ENCODE peak calls at places on chromosomes 6 and 20, in four cellular contexts. One of them, this sample, is unnamed.

GRCh38 chr6:16146527-16146955 is 17.7 kb downstream of the MYLIP start:
- DNase-seq in AG10803: peak
- DNase-seq in CD8-positive, alpha-beta T cell: no peak
- DNase-seq in retinal pigment epithelial cell: no peak
- DNase-seq in this sample: no peak

GRCh38 chr20:14214046-14214445 is 123.4 kb downstream of the FLRT3 start:
- DNase-seq in AG10803: no peak
- DNase-seq in CD8-positive, alpha-beta T cell: no peak
- DNase-seq in retinal pigment epithelial cell: no peak
- DNase-seq in this sample: peak

GRCh38 chr6:52074155-52074554 is 13.3 kb downstream of the PKHD1 start:
- DNase-seq in AG10803: no peak
- DNase-seq in CD8-positive, alpha-beta T cell: no peak
- DNase-seq in retinal pigment epithelial cell: no peak
- DNase-seq in this sample: no peak

GRCh38 chr6:111642463-111643158 is 36.9 kb upstream of the TRAF3IP2 start:
- DNase-seq in AG10803: peak
- DNase-seq in CD8-positive, alpha-beta T cell: no peak
- DNase-seq in retinal pigment epithelial cell: no peak
- DNase-seq in this sample: peak

GRCh38 chr6:156698239-156699016 is 78.8 kb upstream of the ARID1B start:
- DNase-seq in AG10803: no peak
- DNase-seq in CD8-positive, alpha-beta T cell: no peak
- DNase-seq in retinal pigment epithelial cell: no peak
- DNase-seq in this sample: no peak

GRCh38 chr6:16488813-16489212 is 250.4 kb downstream of the GMPR start:
- DNase-seq in AG10803: no peak
- DNase-seq in CD8-positive, alpha-beta T cell: no peak
- DNase-seq in retinal pigment epithelial cell: no peak
- DNase-seq in this sample: no peak

GRCh38 chr20:43536817-43537440 is 21.9 kb upstream of the SGK2 start:
- DNase-seq in AG10803: peak
- DNase-seq in CD8-positive, alpha-beta T cell: no peak
- DNase-seq in retinal pigment epithelial cell: no peak
- DNase-seq in this sample: no peak

GRCh38 chr6:3900744-3901351 is 51.7 kb downstream of the FAM50B start:
- DNase-seq in AG10803: no peak
- DNase-seq in CD8-positive, alpha-beta T cell: no peak
- DNase-seq in retinal pigment epithelial cell: no peak
- DNase-seq in this sample: no peak

GRCh38 chr6:111580826-111581505 is 24.7 kb downstream of the TRAF3IP2 start:
- DNase-seq in AG10803: peak
- DNase-seq in CD8-positive, alpha-beta T cell: no peak
- DNase-seq in retinal pigment epithelial cell: no peak
- DNase-seq in this sample: peak

GRCh38 chr6:108686896-108687295 is 126.2 kb downstream of the FOXO3 start:
- DNase-seq in AG10803: no peak
- DNase-seq in CD8-positive, alpha-beta T cell: no peak
- DNase-seq in retinal pigment epithelial cell: no peak
- DNase-seq in this sample: no peak

GRCh38 chr20:62330576-62331317 is 27.9 kb downstream of the ADRM1 start:
- DNase-seq in AG10803: no peak
- DNase-seq in CD8-positive, alpha-beta T cell: no peak
- DNase-seq in retinal pigment epithelial cell: no peak
- DNase-seq in this sample: no peak

GRCh38 chr20:56247954-56248782 is at the start of gene MC3R:
- DNase-seq in AG10803: peak
- DNase-seq in CD8-positive, alpha-beta T cell: peak
- DNase-seq in retinal pigment epithelial cell: no peak
- DNase-seq in this sample: peak

GRCh38 chr6:10424005-10424404 is 9.1 kb upstream of the TFAP2A start:
- DNase-seq in AG10803: no peak
- DNase-seq in CD8-positive, alpha-beta T cell: no peak
- DNase-seq in retinal pigment epithelial cell: no peak
- DNase-seq in this sample: no peak

GRCh38 chr6:10426781-10427279 is 12.0 kb upstream of the TFAP2A start:
- DNase-seq in AG10803: no peak
- DNase-seq in CD8-positive, alpha-beta T cell: no peak
- DNase-seq in retinal pigment epithelial cell: no peak
- DNase-seq in this sample: no peak

GRCh38 chr6:10429638-10430427 is 15.0 kb upstream of the TFAP2A start:
- DNase-seq in AG10803: peak
- DNase-seq in CD8-positive, alpha-beta T cell: no peak
- DNase-seq in retinal pigment epithelial cell: no peak
- DNase-seq in this sample: peak

GRCh38 chr6:10425177-10425972 is 10.5 kb upstream of the TFAP2A start:
- DNase-seq in AG10803: no peak
- DNase-seq in CD8-positive, alpha-beta T cell: no peak
- DNase-seq in retinal pigment epithelial cell: no peak
- DNase-seq in this sample: no peak

DNA sequence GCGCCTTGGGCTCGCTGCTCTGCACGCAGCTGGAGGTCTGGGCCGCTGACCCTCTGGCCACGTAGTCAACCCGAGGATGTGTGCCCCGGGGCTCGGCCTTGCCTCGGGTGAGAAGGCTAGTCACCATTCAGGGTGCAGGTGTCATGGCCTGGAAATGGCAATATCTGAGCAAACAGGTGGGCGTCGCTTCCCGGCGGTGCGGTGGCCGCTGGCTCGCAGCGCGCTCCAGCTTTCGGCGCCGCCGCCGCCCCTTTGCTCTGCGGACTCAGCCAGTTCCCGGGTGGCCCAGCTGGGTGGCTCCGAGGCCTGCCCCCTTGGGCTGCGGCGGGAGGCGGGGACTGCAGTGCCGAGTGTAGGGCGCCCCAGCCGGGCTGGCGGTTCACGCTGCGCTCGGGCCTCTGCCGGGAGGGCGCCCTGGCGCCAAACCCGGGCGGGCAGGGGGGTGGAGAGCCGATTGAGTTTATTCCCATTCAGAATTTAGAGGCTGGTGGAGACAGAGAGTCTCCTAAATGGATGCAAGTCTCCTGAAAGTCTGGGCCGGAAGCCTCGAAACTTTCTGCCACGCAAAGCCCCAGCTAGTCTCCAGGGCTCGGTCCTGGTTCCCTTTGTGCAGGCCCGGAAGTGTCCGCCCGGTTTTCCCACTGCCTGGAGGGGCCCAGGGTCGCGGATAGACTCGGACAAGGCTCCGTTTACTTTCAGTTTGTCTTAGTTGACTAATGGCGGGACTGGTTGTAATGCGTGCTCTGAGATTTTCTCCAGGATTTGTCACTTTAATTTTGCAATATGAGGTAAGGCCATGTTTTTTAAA is 11.3 kb upstream of the TFAP2A start:
- DNase-seq in AG10803: peak
- DNase-seq in CD8-positive, alpha-beta T cell: no peak
- DNase-seq in retinal pigment epithelial cell: no peak
- DNase-seq in this sample: no peak
- H3K4me3 ChIP-seq in AG10803: peak
- H3K4me3 ChIP-seq in CD8-positive, alpha-beta T cell: peak
- H3K4me3 ChIP-seq in retinal pigment epithelial cell: peak
- H3K4me3 ChIP-seq in this sample: peak

GRCh38 chr20:35018578-35019371 is 63.1 kb downstream of the MYH7B start:
- DNase-seq in AG10803: peak
- DNase-seq in CD8-positive, alpha-beta T cell: no peak
- DNase-seq in retinal pigment epithelial cell: no peak
- DNase-seq in this sample: no peak
- H3K4me3 ChIP-seq in AG10803: no peak
- H3K4me3 ChIP-seq in CD8-positive, alpha-beta T cell: no peak
- H3K4me3 ChIP-seq in retinal pigment epithelial cell: no peak
- H3K4me3 ChIP-seq in this sample: no peak

GRCh38 chr20:64056639-64056888 is 6.4 kb upstream of the TCEA2 start:
- DNase-seq in AG10803: no peak
- DNase-seq in CD8-positive, alpha-beta T cell: no peak
- DNase-seq in retinal pigment epithelial cell: no peak
- DNase-seq in this sample: no peak
- H3K4me3 ChIP-seq in AG10803: no peak
- H3K4me3 ChIP-seq in CD8-positive, alpha-beta T cell: no peak
- H3K4me3 ChIP-seq in retinal pigment epithelial cell: no peak
- H3K4me3 ChIP-seq in this sample: no peak

GRCh38 chr6:132725947-132726607 is 12.2 kb upstream of the VNN1 start:
- DNase-seq in AG10803: no peak
- DNase-seq in CD8-positive, alpha-beta T cell: no peak
- DNase-seq in retinal pigment epithelial cell: no peak
- DNase-seq in this sample: no peak
- H3K4me3 ChIP-seq in AG10803: no peak
- H3K4me3 ChIP-seq in CD8-positive, alpha-beta T cell: no peak
- H3K4me3 ChIP-seq in retinal pigment epithelial cell: no peak
- H3K4me3 ChIP-seq in this sample: no peak

DNA sequence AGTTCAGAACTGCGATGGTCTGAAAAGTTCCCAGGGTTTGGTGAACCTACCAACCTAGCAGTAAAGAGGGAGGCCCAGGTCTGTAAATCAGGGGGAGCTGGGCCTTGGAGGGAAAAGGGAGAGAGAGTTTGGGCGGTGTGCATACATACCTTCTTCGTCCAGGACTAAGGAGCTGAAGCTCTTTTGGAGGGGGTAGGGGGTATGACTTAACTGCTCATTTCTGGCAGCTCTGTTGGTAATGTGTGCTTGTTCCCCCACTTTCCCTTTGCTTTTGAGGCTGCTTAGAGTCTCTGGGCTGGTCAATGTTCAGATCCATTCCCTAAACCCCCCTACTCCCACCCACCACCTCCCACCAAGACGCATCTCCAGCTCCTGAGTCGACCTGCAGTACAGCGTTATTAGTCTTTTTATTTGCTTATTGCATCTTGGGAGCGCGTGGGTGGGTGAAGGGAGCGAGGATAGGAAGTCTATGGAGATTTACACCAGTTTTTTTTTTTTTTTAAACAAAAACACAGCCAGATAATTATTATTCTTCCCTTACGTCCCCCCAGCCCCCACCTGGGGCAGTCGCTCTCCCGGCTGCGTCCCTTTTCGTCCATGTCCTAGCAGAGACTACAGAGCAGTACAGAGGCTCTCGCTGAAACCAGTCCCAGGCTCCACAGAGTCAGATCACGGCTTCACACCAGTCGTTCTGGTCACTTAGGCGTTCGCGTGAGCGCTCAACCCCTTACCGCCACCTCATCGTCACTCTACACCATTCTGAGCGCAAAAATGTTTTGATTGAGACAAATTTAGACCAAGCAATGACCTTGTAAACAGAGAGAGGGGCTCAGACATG is 894 bp upstream of the PRRT1 start:
- DNase-seq in AG10803: peak
- DNase-seq in CD8-positive, alpha-beta T cell: no peak
- DNase-seq in retinal pigment epithelial cell: no peak
- DNase-seq in this sample: peak
- H3K4me3 ChIP-seq in AG10803: peak
- H3K4me3 ChIP-seq in CD8-positive, alpha-beta T cell: peak
- H3K4me3 ChIP-seq in retinal pigment epithelial cell: peak
- H3K4me3 ChIP-seq in this sample: peak

GRCh38 chr6:33250731-33251130 is 20.9 kb downstream of the VPS52 start:
- DNase-seq in AG10803: no peak
- DNase-seq in CD8-positive, alpha-beta T cell: no peak
- DNase-seq in retinal pigment epithelial cell: no peak
- DNase-seq in this sample: no peak
- H3K4me3 ChIP-seq in AG10803: peak
- H3K4me3 ChIP-seq in CD8-positive, alpha-beta T cell: no peak
- H3K4me3 ChIP-seq in retinal pigment epithelial cell: no peak
- H3K4me3 ChIP-seq in this sample: no peak

DNA sequence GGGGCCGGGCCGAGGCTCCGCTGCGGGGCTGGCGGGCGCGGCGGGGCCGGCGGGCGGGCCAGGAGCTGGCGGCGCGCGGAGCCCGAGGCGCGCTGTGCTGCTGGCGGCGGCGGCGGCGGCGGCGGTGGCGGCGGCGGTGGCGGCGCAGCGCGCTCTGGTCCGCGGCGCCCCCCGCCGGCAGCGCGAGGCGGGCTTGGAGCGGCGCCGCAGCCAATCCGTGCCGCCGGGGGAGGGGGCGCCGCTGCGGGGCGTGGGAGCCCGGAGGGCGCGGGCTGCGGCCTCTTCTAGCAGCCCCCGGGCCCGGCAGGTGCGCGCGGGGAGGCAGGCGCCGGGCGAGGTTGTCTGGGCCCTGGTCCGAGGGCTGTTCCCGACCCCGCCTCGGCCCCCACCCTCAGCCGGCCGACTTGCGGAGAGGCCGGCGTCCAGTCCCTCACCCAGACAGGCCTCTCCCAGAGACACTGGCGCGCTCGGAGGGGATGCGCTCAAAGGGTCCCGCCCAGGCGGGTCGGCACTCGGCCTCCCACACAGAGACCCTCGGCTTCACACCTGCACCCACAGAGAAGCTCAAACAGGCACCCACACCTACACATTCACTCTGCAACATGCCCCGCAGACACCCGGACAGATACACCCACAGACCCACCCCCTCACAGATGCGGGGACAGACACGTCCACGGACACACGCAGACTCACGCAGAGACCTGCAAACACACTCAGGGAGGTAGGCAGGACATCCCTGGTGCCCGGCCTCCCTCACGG is at the start of gene RIMS4:
- DNase-seq in AG10803: no peak
- DNase-seq in CD8-positive, alpha-beta T cell: no peak
- DNase-seq in retinal pigment epithelial cell: no peak
- DNase-seq in this sample: no peak
- H3K4me3 ChIP-seq in AG10803: no peak
- H3K4me3 ChIP-seq in CD8-positive, alpha-beta T cell: no peak
- H3K4me3 ChIP-seq in retinal pigment epithelial cell: no peak
- H3K4me3 ChIP-seq in this sample: no peak

GRCh38 chr6:160347259-160348208 is 644 bp upstream of the SLC22A3 start:
- DNase-seq in AG10803: no peak
- DNase-seq in CD8-positive, alpha-beta T cell: no peak
- DNase-seq in retinal pigment epithelial cell: no peak
- DNase-seq in this sample: no peak

GRCh38 chr6:160344281-160344680 is 3.9 kb upstream of the SLC22A3 start:
- DNase-seq in AG10803: no peak
- DNase-seq in CD8-positive, alpha-beta T cell: no peak
- DNase-seq in retinal pigment epithelial cell: no peak
- DNase-seq in this sample: no peak

GRCh38 chr6:160349837-160350236 is 1.7 kb downstream of the SLC22A3 start:
- DNase-seq in AG10803: no peak
- DNase-seq in CD8-positive, alpha-beta T cell: no peak
- DNase-seq in retinal pigment epithelial cell: no peak
- DNase-seq in this sample: no peak

GRCh38 chr6:160348209-160348551 is at the start of gene SLC22A3:
- DNase-seq in AG10803: no peak
- DNase-seq in CD8-positive, alpha-beta T cell: no peak
- DNase-seq in retinal pigment epithelial cell: no peak
- DNase-seq in this sample: no peak

DNA sequence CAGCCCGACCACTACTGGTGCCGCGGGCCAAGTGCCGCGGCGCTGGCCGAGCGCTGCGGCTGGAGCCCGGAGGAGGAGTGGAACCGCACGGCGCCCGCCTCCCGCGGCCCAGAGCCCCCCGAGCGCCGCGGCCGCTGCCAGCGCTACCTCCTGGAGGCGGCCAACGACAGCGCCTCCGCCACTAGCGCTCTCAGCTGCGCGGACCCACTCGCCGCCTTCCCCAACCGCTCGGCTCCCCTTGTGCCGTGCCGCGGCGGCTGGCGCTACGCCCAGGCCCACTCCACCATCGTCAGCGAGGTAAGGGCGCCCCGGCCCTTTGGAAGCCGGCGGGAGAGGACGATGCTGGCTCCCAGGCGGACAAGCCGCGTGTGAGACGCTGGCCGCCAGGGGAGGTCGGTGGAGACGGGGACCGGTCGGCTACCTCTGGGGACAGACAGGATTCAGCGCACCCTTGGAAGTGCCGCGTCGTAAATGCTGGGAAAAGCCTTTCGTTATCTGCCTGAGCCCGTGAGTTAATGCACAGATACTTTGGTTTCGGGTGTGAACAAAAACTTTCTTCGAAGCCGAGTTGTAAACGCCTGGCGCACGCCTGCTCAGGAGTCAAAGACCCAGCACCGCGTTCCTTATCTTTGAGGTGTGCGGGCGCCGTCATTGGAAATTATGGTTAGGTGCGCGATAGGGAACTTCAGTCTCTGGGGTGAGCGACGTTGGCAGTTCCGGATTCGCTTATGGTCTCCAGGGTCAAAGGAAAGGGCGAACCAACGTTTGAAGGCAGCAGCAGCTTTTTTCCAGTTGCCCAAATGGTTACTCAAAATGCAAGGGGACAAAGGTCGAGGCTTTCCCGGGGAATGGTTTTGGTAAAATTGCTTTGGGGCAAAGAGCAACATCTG is 619 bp downstream of the SLC22A3 start:
- DNase-seq in AG10803: no peak
- DNase-seq in CD8-positive, alpha-beta T cell: no peak
- DNase-seq in retinal pigment epithelial cell: no peak
- DNase-seq in this sample: no peak
- H3K4me3 ChIP-seq in AG10803: peak
- H3K4me3 ChIP-seq in CD8-positive, alpha-beta T cell: no peak
- H3K4me3 ChIP-seq in retinal pigment epithelial cell: peak
- H3K4me3 ChIP-seq in this sample: peak